ENCODE peak calls at places on chromosomes 7 and 10, in eight cellular contexts. One of them, this sample, is unnamed.

GRCh38 chr10:129970404-129971364 is 6.6 kb upstream of the EBF3 start:
- DNase-seq in activated naive CD4-positive, alpha-beta T cell: no peak
- DNase-seq in midbrain: no peak
- DNase-seq in memory B cell: no peak
- DNase-seq in central memory CD4-positive, alpha-beta T cell: no peak
- DNase-seq in endothelial cell of umbilical vein: no peak
- DNase-seq in ovary: no peak
- DNase-seq in PC-3: no peak
- DNase-seq in this sample: no peak

GRCh38 chr7:29208410-29209250 is 14.1 kb downstream of the CHN2 start:
- DNase-seq in activated naive CD4-positive, alpha-beta T cell: no peak
- DNase-seq in midbrain: no peak
- DNase-seq in memory B cell: no peak
- DNase-seq in central memory CD4-positive, alpha-beta T cell: no peak
- DNase-seq in endothelial cell of umbilical vein: no peak
- DNase-seq in ovary: no peak
- DNase-seq in PC-3: no peak
- DNase-seq in this sample: no peak

GRCh38 chr10:119759832-119760231 is 34.0 kb downstream of the INPP5F start:
- DNase-seq in activated naive CD4-positive, alpha-beta T cell: no peak
- DNase-seq in midbrain: no peak
- DNase-seq in memory B cell: no peak
- DNase-seq in central memory CD4-positive, alpha-beta T cell: no peak
- DNase-seq in endothelial cell of umbilical vein: no peak
- DNase-seq in ovary: no peak
- DNase-seq in PC-3: no peak
- DNase-seq in this sample: no peak

GRCh38 chr7:133859191-133859590 is 267.9 kb upstream of the LRGUK start:
- DNase-seq in activated naive CD4-positive, alpha-beta T cell: no peak
- DNase-seq in midbrain: no peak
- DNase-seq in memory B cell: no peak
- DNase-seq in central memory CD4-positive, alpha-beta T cell: no peak
- DNase-seq in endothelial cell of umbilical vein: no peak
- DNase-seq in ovary: no peak
- DNase-seq in PC-3: no peak
- DNase-seq in this sample: no peak

GRCh38 chr7:144682581-144683280 is 153.1 kb downstream of the TPK1 start:
- DNase-seq in activated naive CD4-positive, alpha-beta T cell: no peak
- DNase-seq in midbrain: no peak
- DNase-seq in memory B cell: no peak
- DNase-seq in central memory CD4-positive, alpha-beta T cell: no peak
- DNase-seq in endothelial cell of umbilical vein: no peak
- DNase-seq in ovary: no peak
- DNase-seq in PC-3: no peak
- DNase-seq in this sample: no peak

GRCh38 chr7:155219154-155219531 is 78.5 kb upstream of the INSIG1 start:
- DNase-seq in activated naive CD4-positive, alpha-beta T cell: no peak
- DNase-seq in midbrain: no peak
- DNase-seq in memory B cell: no peak
- DNase-seq in central memory CD4-positive, alpha-beta T cell: no peak
- DNase-seq in endothelial cell of umbilical vein: no peak
- DNase-seq in ovary: no peak
- DNase-seq in PC-3: no peak
- DNase-seq in this sample: no peak

GRCh38 chr7:37342665-37343471 is 105.8 kb downstream of the ELMO1 start:
- DNase-seq in activated naive CD4-positive, alpha-beta T cell: peak
- DNase-seq in midbrain: no peak
- DNase-seq in memory B cell: peak
- DNase-seq in central memory CD4-positive, alpha-beta T cell: peak
- DNase-seq in endothelial cell of umbilical vein: peak
- DNase-seq in ovary: no peak
- DNase-seq in PC-3: no peak
- DNase-seq in this sample: peak

GRCh38 chr7:128404826-128405344 is 4.9 kb downstream of the IMPDH1 start:
- DNase-seq in activated naive CD4-positive, alpha-beta T cell: no peak
- DNase-seq in midbrain: no peak
- DNase-seq in memory B cell: no peak
- DNase-seq in central memory CD4-positive, alpha-beta T cell: no peak
- DNase-seq in endothelial cell of umbilical vein: peak
- DNase-seq in ovary: peak
- DNase-seq in PC-3: peak
- DNase-seq in this sample: no peak

GRCh38 chr10:30600005-30600404 is 29.5 kb downstream of the LYZL2 start:
- DNase-seq in activated naive CD4-positive, alpha-beta T cell: no peak
- DNase-seq in midbrain: no peak
- DNase-seq in memory B cell: peak
- DNase-seq in central memory CD4-positive, alpha-beta T cell: no peak
- DNase-seq in endothelial cell of umbilical vein: no peak
- DNase-seq in ovary: no peak
- DNase-seq in PC-3: no peak
- DNase-seq in this sample: peak

GRCh38 chr7:40839881-40840280 is 705.1 kb downstream of the SUGCT start:
- DNase-seq in activated naive CD4-positive, alpha-beta T cell: no peak
- DNase-seq in midbrain: no peak
- DNase-seq in memory B cell: no peak
- DNase-seq in central memory CD4-positive, alpha-beta T cell: no peak
- DNase-seq in endothelial cell of umbilical vein: peak
- DNase-seq in ovary: no peak
- DNase-seq in PC-3: no peak
- DNase-seq in this sample: no peak

GRCh38 chr10:124998624-124999291 is 56.8 kb downstream of the ZRANB1 start:
- DNase-seq in activated naive CD4-positive, alpha-beta T cell: no peak
- DNase-seq in midbrain: no peak
- DNase-seq in memory B cell: no peak
- DNase-seq in central memory CD4-positive, alpha-beta T cell: no peak
- DNase-seq in endothelial cell of umbilical vein: no peak
- DNase-seq in ovary: peak
- DNase-seq in PC-3: no peak
- DNase-seq in this sample: no peak

GRCh38 chr10:80161321-80162084 is 29.0 kb downstream of the PLAC9 start:
- DNase-seq in activated naive CD4-positive, alpha-beta T cell: no peak
- DNase-seq in midbrain: no peak
- DNase-seq in memory B cell: no peak
- DNase-seq in central memory CD4-positive, alpha-beta T cell: no peak
- DNase-seq in endothelial cell of umbilical vein: no peak
- DNase-seq in ovary: no peak
- DNase-seq in PC-3: peak
- DNase-seq in this sample: no peak

GRCh38 chr7:40243076-40243475 is 108.3 kb downstream of the SUGCT start:
- DNase-seq in activated naive CD4-positive, alpha-beta T cell: no peak
- DNase-seq in midbrain: no peak
- DNase-seq in memory B cell: no peak
- DNase-seq in central memory CD4-positive, alpha-beta T cell: no peak
- DNase-seq in endothelial cell of umbilical vein: no peak
- DNase-seq in ovary: no peak
- DNase-seq in PC-3: peak
- DNase-seq in this sample: no peak

GRCh38 chr7:33108591-33108930 is 643 bp downstream of the RP9 start:
- DNase-seq in activated naive CD4-positive, alpha-beta T cell: no peak
- DNase-seq in midbrain: no peak
- DNase-seq in memory B cell: no peak
- DNase-seq in central memory CD4-positive, alpha-beta T cell: no peak
- DNase-seq in endothelial cell of umbilical vein: no peak
- DNase-seq in ovary: no peak
- DNase-seq in PC-3: no peak
- DNase-seq in this sample: no peak

GRCh38 chr10:77392851-77393250 is 244.8 kb downstream of the KCNMA1 start:
- DNase-seq in activated naive CD4-positive, alpha-beta T cell: no peak
- DNase-seq in midbrain: no peak
- DNase-seq in memory B cell: no peak
- DNase-seq in central memory CD4-positive, alpha-beta T cell: no peak
- DNase-seq in endothelial cell of umbilical vein: peak
- DNase-seq in ovary: no peak
- DNase-seq in PC-3: peak
- DNase-seq in this sample: no peak

GRCh38 chr7:131040467-131040932 is 287.2 kb upstream of the MKLN1 start:
- DNase-seq in activated naive CD4-positive, alpha-beta T cell: no peak
- DNase-seq in midbrain: peak
- DNase-seq in memory B cell: peak
- DNase-seq in central memory CD4-positive, alpha-beta T cell: peak
- DNase-seq in endothelial cell of umbilical vein: peak
- DNase-seq in ovary: no peak
- DNase-seq in PC-3: peak
- DNase-seq in this sample: peak

GRCh38 chr7:144792050-144792449 is 43.8 kb downstream of the TPK1 start:
- DNase-seq in activated naive CD4-positive, alpha-beta T cell: no peak
- DNase-seq in midbrain: no peak
- DNase-seq in memory B cell: no peak
- DNase-seq in central memory CD4-positive, alpha-beta T cell: no peak
- DNase-seq in endothelial cell of umbilical vein: no peak
- DNase-seq in ovary: no peak
- DNase-seq in PC-3: no peak
- DNase-seq in this sample: no peak

GRCh38 chr10:4429538-4429937 is 396.5 kb upstream of the AKR1E2 start:
- DNase-seq in activated naive CD4-positive, alpha-beta T cell: no peak
- DNase-seq in midbrain: no peak
- DNase-seq in memory B cell: no peak
- DNase-seq in central memory CD4-positive, alpha-beta T cell: no peak
- DNase-seq in endothelial cell of umbilical vein: no peak
- DNase-seq in ovary: no peak
- DNase-seq in PC-3: no peak
- DNase-seq in this sample: no peak